ENCODE peak calls at places on chromosomes 1 and 21, in six cellular contexts. One of them, this sample, is unnamed.

GRCh38 chr1:217078010-217078704 is 354.9 kb upstream of the ESRRG start:
- DNase-seq in progenitor cell of endocrine pancreas: no peak
- DNase-seq in hippocampal formation: peak; percentile 26
- DNase-seq in cardiac septum: no peak
- DNase-seq in astrocyte of the spinal cord: peak; percentile 37
- DNase-seq in NCI-H1092 treated with DMSO at 0.1 percent for 48 hours: peak; percentile 79
- DNase-seq in this sample: no peak

GRCh38 chr1:7630378-7630777 is 140.7 kb upstream of the VAMP3 start:
- DNase-seq in progenitor cell of endocrine pancreas: no peak
- DNase-seq in hippocampal formation: no peak
- DNase-seq in cardiac septum: no peak
- DNase-seq in astrocyte of the spinal cord: no peak
- DNase-seq in NCI-H1092 treated with DMSO at 0.1 percent for 48 hours: peak; percentile 16
- DNase-seq in this sample: no peak

GRCh38 chr1:54926955-54927354 is 40.0 kb upstream of the DHCR24 start:
- DNase-seq in progenitor cell of endocrine pancreas: no peak
- DNase-seq in hippocampal formation: no peak
- DNase-seq in cardiac septum: no peak
- DNase-seq in astrocyte of the spinal cord: no peak
- DNase-seq in NCI-H1092 treated with DMSO at 0.1 percent for 48 hours: peak; percentile 17
- DNase-seq in this sample: no peak

GRCh38 chr1:37092937-37093336 is 58.6 kb upstream of the GRIK3 start:
- DNase-seq in progenitor cell of endocrine pancreas: no peak
- DNase-seq in hippocampal formation: no peak
- DNase-seq in cardiac septum: no peak
- DNase-seq in astrocyte of the spinal cord: no peak
- DNase-seq in NCI-H1092 treated with DMSO at 0.1 percent for 48 hours: no peak
- DNase-seq in this sample: no peak

GRCh38 chr1:145961109-145961424 is 3.2 kb upstream of the LIX1L start:
- DNase-seq in progenitor cell of endocrine pancreas: no peak
- DNase-seq in hippocampal formation: no peak
- DNase-seq in cardiac septum: no peak
- DNase-seq in astrocyte of the spinal cord: no peak
- DNase-seq in NCI-H1092 treated with DMSO at 0.1 percent for 48 hours: no peak
- DNase-seq in this sample: no peak

GRCh38 chr1:184428604-184429003 is 41.8 kb downstream of the C1orf21 start:
- DNase-seq in progenitor cell of endocrine pancreas: no peak
- DNase-seq in hippocampal formation: no peak
- DNase-seq in cardiac septum: no peak
- DNase-seq in astrocyte of the spinal cord: no peak
- DNase-seq in NCI-H1092 treated with DMSO at 0.1 percent for 48 hours: no peak
- DNase-seq in this sample: no peak

GRCh38 chr21:46118305-46118870 is 20.5 kb downstream of the COL6A2 start:
- DNase-seq in progenitor cell of endocrine pancreas: peak; percentile 7
- DNase-seq in hippocampal formation: no peak
- DNase-seq in cardiac septum: peak; percentile 64
- DNase-seq in astrocyte of the spinal cord: no peak
- DNase-seq in NCI-H1092 treated with DMSO at 0.1 percent for 48 hours: no peak
- DNase-seq in this sample: no peak

GRCh38 chr1:11671544-11672286 is 7.7 kb downstream of the FBXO6 start:
- DNase-seq in progenitor cell of endocrine pancreas: no peak
- DNase-seq in hippocampal formation: no peak
- DNase-seq in cardiac septum: no peak
- DNase-seq in astrocyte of the spinal cord: no peak
- DNase-seq in NCI-H1092 treated with DMSO at 0.1 percent for 48 hours: no peak
- DNase-seq in this sample: no peak

GRCh38 chr1:14334336-14335176 is 263.9 kb upstream of the KAZN start:
- DNase-seq in progenitor cell of endocrine pancreas: no peak
- DNase-seq in hippocampal formation: no peak
- DNase-seq in cardiac septum: no peak
- DNase-seq in astrocyte of the spinal cord: no peak
- DNase-seq in NCI-H1092 treated with DMSO at 0.1 percent for 48 hours: no peak
- DNase-seq in this sample: no peak

GRCh38 chr21:16912075-16912474 is 600.8 kb upstream of the CXADR start:
- DNase-seq in progenitor cell of endocrine pancreas: no peak
- DNase-seq in hippocampal formation: no peak
- DNase-seq in cardiac septum: no peak
- DNase-seq in astrocyte of the spinal cord: peak; percentile 53
- DNase-seq in NCI-H1092 treated with DMSO at 0.1 percent for 48 hours: no peak
- DNase-seq in this sample: no peak

GRCh38 chr1:65965112-65965511 is 172.4 kb downstream of the PDE4B start:
- DNase-seq in progenitor cell of endocrine pancreas: no peak
- DNase-seq in hippocampal formation: no peak
- DNase-seq in cardiac septum: no peak
- DNase-seq in astrocyte of the spinal cord: no peak
- DNase-seq in NCI-H1092 treated with DMSO at 0.1 percent for 48 hours: no peak
- DNase-seq in this sample: peak; percentile 73